ENCODE peak calls at places on chromosome 16, in nine cellular contexts. W, X, O, M, U, C, J, E and Y are unnamed samples.
A peak's percentile ranks its signal among the peaks of the same experiment; 100 is the strongest.

GRCh38 chr16:57191056-57191536 is 5.0 kb downstream of the RSPRY1 start:
- DNase-seq in W (no peak), X (no peak), O (no peak), M (no peak), U (no peak), C (no peak), J (no peak), E (no peak), Y (no peak)

GRCh38 chr16:84323626-84324025 is 28.9 kb downstream of the WFDC1 start:
- DNase-seq in W (no peak), X (no peak), O (no peak), M (no peak), U (no peak), C (no peak), J (no peak), E (no peak), Y (no peak)

GRCh38 chr16:6709736-6710135 is 622.9 kb upstream of the RBFOX1 start:
- DNase-seq in W (no peak), X (no peak), O (no peak), M (no peak), U (no peak), C (no peak), J (no peak), E (no peak), Y (no peak)

GRCh38 chr16:49924078-49924477 is 68.2 kb upstream of the ZNF423 start:
- DNase-seq in W (peak; percentile 33), X (no peak), O (no peak), M (no peak), U (no peak), C (no peak), J (no peak), E (no peak), Y (peak; percentile 64)

GRCh38 chr16:89290472-89290871 is 73.0 kb downstream of the ZNF778 start:
- DNase-seq in W (no peak), X (no peak), O (no peak), M (no peak), U (no peak), C (no peak), J (no peak), E (no peak), Y (no peak)

GRCh38 chr16:67897231-67897630 is 4.2 kb downstream of the PSKH1 start:
- DNase-seq in W (no peak), X (peak; percentile 81), O (no peak), M (no peak), U (no peak), C (peak; percentile 44), J (no peak), E (no peak), Y (no peak)

GRCh38 chr16:15907863-15908478 is 19.6 kb upstream of the CEP20 start:
- DNase-seq in W (peak; percentile 40), X (no peak), O (no peak), M (no peak), U (no peak), C (no peak), J (peak; percentile 13), E (no peak), Y (peak; percentile 88)

GRCh38 chr16:84086357-84086756 is 30.4 kb downstream of the MBTPS1 start:
- DNase-seq in W (no peak), X (no peak), O (no peak), M (no peak), U (no peak), C (peak; percentile 69), J (no peak), E (no peak), Y (no peak)

GRCh38 chr16:29848420-29849297 is 14.4 kb downstream of the CDIPT start:
- DNase-seq in W (peak; percentile 70), X (peak; percentile 74), O (peak; percentile 42), M (peak; percentile 61), U (peak; percentile 76), C (peak; percentile 83), J (peak; percentile 83), E (peak; percentile 62), Y (peak; percentile 62)

GRCh38 chr16:87824991-87825841 is 44.1 kb downstream of the SLC7A5 start:
- DNase-seq in W (peak; percentile 60), X (no peak), O (no peak), M (no peak), U (no peak), C (no peak), J (no peak), E (no peak), Y (peak; percentile 81)

GRCh38 chr16:11587643-11588247 is 1.0 kb upstream of the LITAF start:
- DNase-seq in W (no peak), X (no peak), O (no peak), M (no peak), U (no peak), C (peak; percentile 16), J (no peak), E (no peak), Y (no peak)

GRCh38 chr16:86850675-86851074 is 272.3 kb downstream of the FOXL1 start:
- DNase-seq in W (peak; percentile 37), X (no peak), O (no peak), M (no peak), U (no peak), C (no peak), J (no peak), E (no peak), Y (no peak)

GRCh38 chr16:27978876-27979275 is 84.6 kb downstream of the GSG1L start:
- DNase-seq in W (no peak), X (no peak), O (no peak), M (no peak), U (no peak), C (no peak), J (no peak), E (no peak), Y (no peak)

GRCh38 chr16:83953796-83954576 is 946 bp downstream of the OSGIN1 start:
- DNase-seq in W (peak; percentile 58), X (no peak), O (no peak), M (no peak), U (no peak), C (no peak), J (no peak), E (no peak), Y (peak; percentile 77)

GRCh38 chr16:49513040-49513439 is 139.4 kb downstream of the C16orf78 start:
- DNase-seq in W (peak; percentile 51), X (no peak), O (no peak), M (no peak), U (no peak), C (no peak), J (no peak), E (no peak), Y (peak; percentile 63)

GRCh38 chr16:2858245-2859025 is 465 bp upstream of the PRSS22 start:
- DNase-seq in W (peak; percentile 71), X (no peak), O (no peak), M (no peak), U (no peak), C (no peak), J (no peak), E (no peak), Y (peak; percentile 60)

GRCh38 chr16:5841934-5842333 is 744.3 kb upstream of the EEF2KMT start:
- DNase-seq in W (no peak), X (no peak), O (no peak), M (no peak), U (no peak), C (no peak), J (no peak), E (no peak), Y (no peak)

GRCh38 chr16:27430923-27431484 is 29.0 kb downstream of the IL21R start:
- DNase-seq in W (peak; percentile 26), X (peak; percentile 13), O (no peak), M (no peak), U (no peak), C (no peak), J (no peak), E (no peak), Y (peak; percentile 21)

GRCh38 chr16:60636117-60636516 is 1400.1 kb downstream of the CDH8 start:
- DNase-seq in W (peak; percentile 22), X (no peak), O (no peak), M (no peak), U (no peak), C (no peak), J (no peak), E (no peak), Y (peak; percentile 89)

GRCh38 chr16:89003831-89004208 is 26.8 kb upstream of the CBFA2T3 start:
- DNase-seq in W (no peak), X (no peak), O (no peak), M (no peak), U (no peak), C (no peak), J (no peak), E (no peak), Y (no peak)